ENCODE peak calls at places on chromosomes 16 and 17, in eight cellular contexts. V is keratinocyte; B is left lung; O is pancreas; Y is upper lobe of right lung; Q is ovary; A is A549; K is effector memory CD4-positive, alpha-beta T cell. L is an unnamed sample.
A peak's percentile ranks its signal among the peaks of the same experiment; 100 is the strongest.

GRCh38 chr17:64441772-64442549 is 7.0 kb upstream of the MILR1 start:
- DNase-seq in V (no peak), B (peak; percentile 63), O (no peak), Y (no peak), Q (no peak), A (no peak), K (peak; percentile 3), L (no peak)

GRCh38 chr17:31859487-31860008 is 504 bp upstream of the COPRS start:
- DNase-seq in V (no peak), B (no peak), O (no peak), Y (no peak), Q (no peak), A (no peak), K (no peak), L (peak; percentile 30)

GRCh38 chr17:72429066-72429638 is 308.3 kb downstream of the SOX9 start:
- DNase-seq in V (no peak), B (no peak), O (no peak), Y (no peak), Q (no peak), A (no peak), K (no peak), L (no peak)

GRCh38 chr17:1486802-1487695 is 5.4 kb downstream of the MYO1C start:
- DNase-seq in V (peak; percentile 71), B (peak; percentile 85), O (peak; percentile 79), Y (peak; percentile 93), Q (peak; percentile 73), A (peak; percentile 81), K (peak; percentile 64), L (peak; percentile 93)

GRCh38 chr17:20998571-20999043 is 44.2 kb downstream of the USP22 start:
- DNase-seq in V (no peak), B (no peak), O (no peak), Y (no peak), Q (no peak), A (no peak), K (no peak), L (no peak)

GRCh38 chr17:73138541-73139138 is 26.2 kb upstream of the SSTR2 start:
- DNase-seq in V (no peak), B (no peak), O (no peak), Y (no peak), Q (no peak), A (no peak), K (no peak), L (no peak)

GRCh38 chr17:74276561-74277009 is 2.6 kb downstream of the DNAI2 start:
- DNase-seq in V (no peak), B (no peak), O (no peak), Y (no peak), Q (peak; percentile 46), A (no peak), K (no peak), L (no peak)

GRCh38 chr16:78705694-78706093 is 606.2 kb downstream of the WWOX start:
- DNase-seq in V (peak; percentile 94), B (no peak), O (no peak), Y (no peak), Q (no peak), A (peak; percentile 11), K (no peak), L (no peak)

GRCh38 chr16:106623-107324 is 28.7 kb downstream of the MPG start:
- DNase-seq in V (no peak), B (no peak), O (no peak), Y (no peak), Q (peak; percentile 67), A (peak; percentile 71), K (peak; percentile 20), L (no peak)

GRCh38 chr17:10328971-10329923 is 43.6 kb downstream of the MYH13 start:
- DNase-seq in V (no peak), B (no peak), O (no peak), Y (no peak), Q (no peak), A (no peak), K (no peak), L (no peak)

GRCh38 chr16:85004587-85005205 is 6.6 kb downstream of the ZDHHC7 start:
- DNase-seq in V (peak; percentile 81), B (peak; percentile 56), O (no peak), Y (peak; percentile 70), Q (no peak), A (peak; percentile 77), K (no peak), L (peak; percentile 77)

GRCh38 chr17:17815062-17815406 is 21.8 kb downstream of the SREBF1 start:
- DNase-seq in V (no peak), B (no peak), O (no peak), Y (no peak), Q (no peak), A (no peak), K (no peak), L (no peak)

GRCh38 chr16:22353188-22353919 is 21.1 kb downstream of the CDR2 start:
- DNase-seq in V (no peak), B (no peak), O (no peak), Y (no peak), Q (no peak), A (no peak), K (no peak), L (no peak)

GRCh38 chr16:58475220-58475619 is 24.7 kb upstream of the NDRG4 start:
- DNase-seq in V (no peak), B (no peak), O (no peak), Y (no peak), Q (no peak), A (no peak), K (no peak), L (no peak)
- H3K4me1 ChIP-seq in V (no peaks in the 10 kb centered on the region), B (no peaks in the 10 kb centered on the region), O (no peaks in the 10 kb centered on the region), Y (no peaks in the 10 kb centered on the region), Q (no peaks in the 10 kb centered on the region), A (no peaks in the 10 kb centered on the region), K (no peaks in the 10 kb centered on the region), L (no peaks in the 10 kb centered on the region)

DNA sequence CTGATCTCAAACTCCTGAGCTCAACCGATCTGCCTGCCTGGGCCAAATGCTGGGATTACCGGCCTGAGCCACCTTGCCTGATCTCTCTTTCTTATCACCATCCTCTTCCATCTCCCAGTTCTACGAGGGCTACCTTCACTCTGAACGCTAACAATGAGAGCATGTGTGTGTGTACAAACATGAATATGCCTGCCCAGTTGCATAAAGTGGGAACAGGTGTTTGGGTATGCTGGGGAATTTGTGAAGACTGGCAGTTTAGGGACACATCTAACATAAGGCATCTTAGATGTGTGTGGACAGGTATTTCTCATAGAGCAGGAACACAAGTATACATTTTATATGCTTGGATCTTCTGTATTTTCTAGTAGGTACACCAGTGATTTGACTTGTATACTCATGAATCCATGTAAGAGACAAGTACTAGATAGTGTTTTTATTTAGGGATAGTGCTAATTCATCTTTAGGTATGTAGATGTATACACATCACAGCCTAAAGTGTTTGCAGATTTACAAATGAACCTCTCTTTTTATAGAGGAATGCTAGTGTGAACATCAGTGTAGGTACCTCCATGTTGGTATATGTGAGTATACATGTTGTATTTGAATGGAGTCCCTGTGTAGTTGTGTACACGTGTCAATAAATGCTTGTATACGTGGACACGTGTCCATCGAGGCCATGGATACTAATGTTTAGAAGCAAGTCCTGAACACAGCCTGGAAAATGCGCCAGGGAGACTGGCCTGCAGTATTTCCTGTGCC is 1.2 kb upstream of the DLX4 start:
- DNase-seq in V (no peak), B (no peak), O (no peak), Y (no peak), Q (no peak), A (no peak), K (no peak), L (no peak)
- H3K4me3 ChIP-seq in V (peak overlapping the region; percentile 19), B (peak overlapping the region; percentile 36), O (no peak overlapping the region), Y (peak overlapping the region; percentile 60), Q (no peak overlapping the region), A (peak overlapping the region; percentile 69), K (peak overlapping the region; percentile 33), L (peak overlapping the region; percentile 1)

DNA sequence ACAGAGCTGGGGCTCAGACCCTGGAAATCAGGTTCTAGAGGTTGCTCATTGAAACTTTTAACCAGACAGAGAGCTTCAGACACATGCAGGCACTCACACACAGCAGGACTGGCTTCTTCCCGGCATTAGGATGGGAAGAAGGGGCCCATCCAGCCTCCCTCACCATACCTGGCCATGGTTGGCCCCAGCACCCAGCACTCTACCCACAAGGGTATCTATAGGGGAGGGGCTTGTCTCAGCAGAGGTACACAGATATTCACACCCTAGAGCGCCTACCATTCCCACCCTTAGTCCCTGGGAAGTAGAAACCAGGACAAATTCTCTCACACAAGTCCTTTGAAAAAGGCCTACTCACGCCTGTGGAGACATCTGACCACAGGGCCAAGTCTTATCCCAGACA is 20.5 kb upstream of the CCL2 start:
- DNase-seq in V (no peak), B (no peak), O (no peak), Y (no peak), Q (no peak), A (no peak), K (no peak), L (no peak)
- H3K27ac ChIP-seq in V (no peak overlapping the region), B (peak overlapping the region; percentile 77), O (peak overlapping the region; percentile 81), Y (peak overlapping the region; percentile 6), Q (peak overlapping the region; percentile 26), A (no peak overlapping the region), K (no peak overlapping the region), L (no peak overlapping the region)

DNA sequence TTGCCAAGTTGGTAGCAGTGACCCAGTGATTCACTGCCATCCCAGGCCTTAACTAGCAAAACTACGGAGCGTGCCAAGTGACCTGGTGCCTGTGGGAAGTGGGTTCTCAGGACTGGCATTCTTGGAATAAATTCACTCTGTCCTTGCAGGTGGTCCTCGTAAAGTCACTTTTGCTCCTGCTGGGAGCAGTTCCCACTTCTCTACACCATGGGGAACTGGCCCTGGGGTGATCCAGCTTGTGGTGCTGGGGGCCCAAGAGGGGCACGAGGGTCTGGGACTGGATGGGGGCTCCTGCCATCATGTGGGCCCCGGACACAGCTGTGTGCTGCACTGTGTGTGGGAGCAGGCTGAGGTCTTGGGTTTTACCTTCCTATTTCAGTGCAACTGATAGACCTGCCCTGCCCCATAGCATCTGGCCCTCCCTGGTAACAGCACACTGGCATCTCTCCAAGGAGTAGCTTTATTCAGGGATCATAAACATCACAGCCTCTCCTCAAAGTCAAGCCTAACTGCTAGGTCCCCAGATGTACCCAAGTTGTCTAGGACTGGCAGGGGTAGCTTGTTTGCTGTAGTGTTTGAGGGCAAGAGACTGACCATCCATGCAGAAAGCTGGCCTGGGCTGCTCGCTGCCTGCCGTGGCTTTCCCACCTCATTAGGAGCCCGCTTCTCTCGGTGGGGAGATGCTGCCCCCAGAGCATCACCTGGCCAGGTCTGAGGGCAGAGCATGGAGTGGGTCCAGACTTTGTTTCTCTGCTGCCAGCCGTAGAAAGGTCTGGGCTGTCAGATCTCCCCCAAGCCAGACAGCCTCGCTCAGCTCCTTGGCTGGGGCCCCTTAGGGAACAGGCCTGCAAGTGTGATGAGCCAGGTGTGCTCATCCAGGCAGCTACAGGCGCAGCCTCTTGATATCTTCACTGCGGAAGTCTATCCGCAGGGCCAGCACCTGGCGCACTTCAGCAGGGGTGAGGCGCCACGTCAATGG is 26.0 kb downstream of the FCSK start:
- DNase-seq in V (no peak), B (no peak), O (no peak), Y (no peak), Q (no peak), A (no peak), K (no peak), L (no peak)
- H3K4me1 ChIP-seq in V (peaks cover 60% of the 10 kb centered on the region), B (peaks cover 16% of the 10 kb centered on the region), O (no peaks in the 10 kb centered on the region), Y (peaks cover 10% of the 10 kb centered on the region), Q (no peaks in the 10 kb centered on the region), A (peaks cover 17% of the 10 kb centered on the region), K (no peaks in the 10 kb centered on the region), L (no peaks in the 10 kb centered on the region)

L was measured in aorta.